ENCODE peak calls at places on chromosome 10, in nine cellular contexts. C, L, E, O, Y, K, D, F and H are unnamed samples.
A peak's percentile ranks its signal among the peaks of the same experiment; 100 is the strongest.

GRCh38 chr10:43318978-43319965 is 52.2 kb upstream of the FXYD4 start:
- DNase-seq in F (no peak), O (no peak), L (no peak), K (no peak), D (no peak), E (no peak), Y (no peak), C (no peak), H (no peak)

GRCh38 chr10:127193125-127193524 is 3.3 kb downstream of the INSYN2A start:
- DNase-seq in L (no peak), D (no peak), E (no peak), K (no peak), O (peak; percentile 24), F (no peak), Y (no peak), C (no peak), H (no peak)

GRCh38 chr10:28130267-28130666 is 131.4 kb upstream of the ODAD2 start:
- DNase-seq in K (peak; percentile 36), D (no peak), E (no peak), Y (no peak), L (no peak), C (no peak), O (peak; percentile 24), F (no peak), H (no peak)

GRCh38 chr10:60549686-60550085 is 160.0 kb upstream of the ANK3 start:
- DNase-seq in C (no peak), K (peak; percentile 56), F (no peak), E (no peak), O (no peak), D (no peak), L (no peak), Y (peak; percentile 46), H (no peak)

GRCh38 chr10:113062977-113063967 is 113.2 kb downstream of the TCF7L2 start:
- DNase-seq in Y (no peak), E (no peak), K (no peak), F (no peak), D (no peak), L (no peak), C (no peak), O (no peak), H (no peak)

GRCh38 chr10:3948843-3949242 is 163.8 kb upstream of the KLF6 start:
- DNase-seq in C (peak; percentile 59), Y (peak; percentile 37), K (peak; percentile 12), E (no peak), D (peak; percentile 78), F (peak; percentile 67), O (no peak), L (no peak), H (no peak)

GRCh38 chr10:109393425-109393824 is 529.9 kb downstream of the XPNPEP1 start:
- DNase-seq in Y (no peak), K (no peak), F (no peak), L (no peak), O (no peak), C (no peak), E (no peak), D (no peak), H (no peak)

GRCh38 chr10:72615985-72616384 is 9.9 kb downstream of the MICU1 start:
- DNase-seq in L (no peak), F (no peak), Y (no peak), K (peak; percentile 31), C (no peak), E (no peak), O (no peak), D (no peak), H (no peak)

GRCh38 chr10:49174261-49174925 is 13.8 kb downstream of the TMEM273 start:
- DNase-seq in E (no peak), K (no peak), D (no peak), F (no peak), L (no peak), O (no peak), C (no peak), Y (no peak), H (no peak)

GRCh38 chr10:37821237-37821636 is 36.2 kb downstream of the ZNF248 start:
- DNase-seq in D (no peak), K (no peak), L (no peak), C (no peak), Y (no peak), F (no peak), O (no peak), E (no peak), H (no peak)

GRCh38 chr10:90969947-90970673 is 49.2 kb upstream of the ANKRD1 start:
- DNase-seq in E (no peak), O (peak; percentile 18), D (no peak), C (no peak), L (no peak), K (peak; percentile 2), F (no peak), Y (no peak), H (no peak)

GRCh38 chr10:62545667-62546066 is 171.5 kb downstream of the ZNF365 start:
- DNase-seq in F (no peak), D (no peak), L (no peak), E (no peak), O (no peak), C (no peak), Y (no peak), K (no peak), H (no peak)